ENCODE peak calls at places on chromosome 21, in four cellular contexts. Z is NT2/D1, T is uterus, W is cardiac muscle cell. B is an unnamed sample.
A peak's percentile ranks its signal among the peaks of the same experiment; 100 is the strongest.

GRCh38 chr21:16634522-16634914 is 878.3 kb upstream of the CXADR start:
- DNase-seq in W (peak; percentile 51), Z (peak; percentile 80), T (no peak), B (no peak)

GRCh38 chr21:37587635-37588177 is 221.1 kb downstream of the DYRK1A start:
- DNase-seq in Z (no peak), T (no peak), W (no peak), B (no peak)

GRCh38 chr21:26881504-26882228 is 36.5 kb upstream of the ADAMTS1 start:
- DNase-seq in Z (peak; percentile 15), W (peak; percentile 48), T (no peak), B (no peak)

GRCh38 chr21:31103163-31103562 is 64.9 kb upstream of the KRTAP19-8 start:
- DNase-seq in W (no peak), T (no peak), Z (no peak), B (no peak)

GRCh38 chr21:38037416-38037815 is 121.2 kb upstream of the KCNJ6 start:
- DNase-seq in T (no peak), W (no peak), Z (no peak), B (no peak)

GRCh38 chr21:31612889-31613785 is 46.4 kb upstream of the SOD1 start:
- DNase-seq in T (no peak), Z (no peak), W (no peak), B (no peak)

GRCh38 chr21:41895643-41896493 is 16.7 kb upstream of the PRDM15 start:
- DNase-seq in Z (no peak), T (no peak), W (no peak), B (no peak)

GRCh38 chr21:35319684-35320083 is 270.6 kb upstream of the RUNX1 start:
- DNase-seq in T (no peak), W (no peak), Z (no peak), B (no peak)

GRCh38 chr21:32597205-32597604 is 11.9 kb upstream of the TCP10L start:
- DNase-seq in Z (no peak), T (no peak), W (no peak), B (no peak)

GRCh38 chr21:43342301-43342881 is 84.5 kb downstream of the SIK1 start:
- DNase-seq in W (no peak), Z (no peak), T (no peak), B (no peak)

GRCh38 chr21:36429672-36430546 is 44.7 kb downstream of the CHAF1B start:
- DNase-seq in Z (peak; percentile 69), W (peak; percentile 72), T (peak; percentile 88), B (peak; percentile 82)

GRCh38 chr21:18443686-18444085 is 40.1 kb upstream of the TMPRSS15 start:
- DNase-seq in W (no peak), Z (no peak), T (no peak), B (no peak)

GRCh38 chr21:42569732-42570301 is 56.2 kb downstream of the SLC37A1 start:
- DNase-seq in W (no peak), Z (no peak), T (peak; percentile 2), B (no peak)

GRCh38 chr21:38994014-38994413 is 188.3 kb downstream of the ETS2 start:
- DNase-seq in W (no peak), T (no peak), Z (no peak), B (no peak)

GRCh38 chr21:15774590-15774989 is 44.8 kb downstream of the USP25 start:
- DNase-seq in T (no peak), Z (no peak), W (no peak), B (no peak)

GRCh38 chr21:45334591-45335081 is 46.9 kb upstream of the POFUT2 start:
- DNase-seq in Z (no peak), T (no peak), W (no peak), B (peak; percentile 4)

GRCh38 chr21:45334134-45334533 is 46.4 kb upstream of the POFUT2 start:
- DNase-seq in T (no peak), W (no peak), Z (no peak), B (peak; percentile 2)

GRCh38 chr21:45332415-45332814 is 44.7 kb upstream of the POFUT2 start:
- DNase-seq in T (no peak), W (no peak), Z (no peak), B (peak; percentile 4)

GRCh38 chr21:45332981-45333582 is 45.4 kb upstream of the POFUT2 start:
- DNase-seq in T (no peak), Z (no peak), W (no peak), B (peak; percentile 1)

GRCh38 chr21:45333583-45334121 is 46.0 kb upstream of the POFUT2 start:
- DNase-seq in W (no peak), Z (peak; percentile 47), T (no peak), B (peak; percentile 5)
- H3K36me3 ChIP-seq in W (no peaks in the 10 kb centered on the region), Z (peaks cover 2% of the 10 kb centered on the region), T (no peaks in the 10 kb centered on the region), B (no peaks in the 10 kb centered on the region)

DNA sequence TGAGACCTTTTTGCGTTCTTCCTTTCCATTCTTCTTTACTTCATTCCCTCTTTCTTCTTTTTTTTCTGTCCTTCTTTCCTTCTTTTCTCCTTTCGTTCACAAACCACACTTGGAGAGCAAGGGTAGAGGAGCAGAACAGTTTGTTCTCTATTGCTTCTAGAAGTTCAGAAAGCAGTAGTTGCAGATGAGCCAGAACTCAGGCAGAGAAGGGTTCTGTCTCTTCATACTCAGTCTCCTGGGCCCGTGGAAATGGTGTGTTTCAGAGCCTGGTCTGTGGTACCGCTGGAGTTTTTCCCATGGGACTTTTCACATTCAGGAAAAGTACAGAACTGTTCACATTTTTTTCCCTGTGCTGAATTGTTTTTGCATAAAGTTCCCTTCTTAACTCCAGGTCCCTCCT is 87.0 kb downstream of the ATP5PO start:
- DNase-seq in W (no peak), Z (no peak), T (no peak), B (no peak)
- H3K36me3 ChIP-seq in W (peaks cover 22% of the 10 kb centered on the region), Z (peaks cover 73% of the 10 kb centered on the region), T (no peaks in the 10 kb centered on the region), B (no peaks in the 10 kb centered on the region)

GRCh38 chr21:46544824-46545223 is 60.1 kb downstream of the S100B start:
- DNase-seq in T (no peak), Z (no peak), W (no peak), B (no peak)
- H3K36me3 ChIP-seq in T (no peaks in the 10 kb centered on the region), Z (peaks cover 83% of the 10 kb centered on the region), W (peaks cover 37% of the 10 kb centered on the region), B (peaks cover 58% of the 10 kb centered on the region)

GRCh38 chr21:46585191-46585953 is 19.5 kb downstream of the S100B start:
- DNase-seq in Z (no peak), T (no peak), W (no peak), B (peak; percentile 72)

DNA sequence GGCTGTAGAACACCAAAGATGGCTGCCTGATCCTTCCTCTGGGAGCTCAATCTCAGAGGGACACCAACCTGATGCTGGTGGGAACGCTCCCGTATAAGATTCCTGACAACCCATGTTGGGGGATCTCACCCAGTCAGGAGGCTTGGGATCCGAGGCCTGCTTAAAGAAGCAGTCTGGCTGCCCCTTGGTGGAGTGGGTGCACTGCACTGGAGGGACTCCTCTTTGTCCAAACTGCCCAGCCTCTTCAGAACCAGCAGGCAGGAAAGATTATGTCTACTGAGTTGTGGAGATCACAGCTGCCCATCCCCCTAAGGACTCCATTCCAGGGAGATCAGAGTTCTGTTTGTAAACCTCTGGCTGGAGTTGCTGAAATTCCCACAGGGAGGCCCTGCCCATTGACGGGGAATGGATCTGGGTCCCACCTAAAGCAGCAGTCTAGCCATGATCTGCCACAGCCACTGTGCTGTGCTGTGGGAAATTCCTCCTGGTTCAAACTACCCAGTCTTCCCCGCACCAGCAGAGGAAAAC is 23.0 kb downstream of the S100B start:
- DNase-seq in T (no peak), W (no peak), Z (no peak), B (no peak)
- H3K36me3 ChIP-seq in T (no peaks in the 10 kb centered on the region), W (no peaks in the 10 kb centered on the region), Z (peaks cover 12% of the 10 kb centered on the region), B (no peaks in the 10 kb centered on the region)

GRCh38 chr21:29056538-29057050 is 16.9 kb downstream of the CCT8 start:
- DNase-seq in T (no peak), Z (no peak), W (no peak), B (no peak)

GRCh38 chr21:29053011-29053553 is 20.4 kb downstream of the CCT8 start:
- DNase-seq in Z (no peak), W (no peak), T (no peak), B (no peak)

GRCh38 chr21:29053656-29054055 is 19.8 kb downstream of the CCT8 start:
- DNase-seq in W (no peak), Z (no peak), T (no peak), B (no peak)

GRCh38 chr21:29056005-29056404 is 17.4 kb downstream of the CCT8 start:
- DNase-seq in W (no peak), Z (no peak), T (no peak), B (no peak)

DNA sequence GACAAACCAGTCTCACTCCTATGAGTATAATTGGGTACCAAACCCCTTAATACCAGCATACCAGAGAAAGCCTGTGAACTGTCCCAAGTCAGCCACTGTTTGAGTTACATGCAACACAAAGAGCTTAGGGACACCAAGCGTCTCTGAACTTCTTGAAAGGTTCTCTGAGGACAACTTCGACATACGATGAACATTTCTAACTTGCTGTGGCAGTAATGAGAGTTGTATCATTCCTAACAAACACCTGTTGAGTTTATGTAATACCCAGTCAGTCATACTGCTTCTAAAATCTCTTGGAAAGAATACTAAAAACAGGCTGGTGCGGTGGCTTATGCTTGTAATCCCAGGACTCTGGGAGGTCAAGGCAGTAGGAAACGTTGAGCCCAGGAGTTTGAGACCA is 18.4 kb downstream of the CCT8 start:
- DNase-seq in T (no peak), Z (no peak), W (no peak), B (no peak)
- H3K36me3 ChIP-seq in T (no peaks in the 10 kb centered on the region), Z (peaks cover 91% of the 10 kb centered on the region), W (peaks cover 68% of the 10 kb centered on the region), B (peaks cover 83% of the 10 kb centered on the region)

DNA sequence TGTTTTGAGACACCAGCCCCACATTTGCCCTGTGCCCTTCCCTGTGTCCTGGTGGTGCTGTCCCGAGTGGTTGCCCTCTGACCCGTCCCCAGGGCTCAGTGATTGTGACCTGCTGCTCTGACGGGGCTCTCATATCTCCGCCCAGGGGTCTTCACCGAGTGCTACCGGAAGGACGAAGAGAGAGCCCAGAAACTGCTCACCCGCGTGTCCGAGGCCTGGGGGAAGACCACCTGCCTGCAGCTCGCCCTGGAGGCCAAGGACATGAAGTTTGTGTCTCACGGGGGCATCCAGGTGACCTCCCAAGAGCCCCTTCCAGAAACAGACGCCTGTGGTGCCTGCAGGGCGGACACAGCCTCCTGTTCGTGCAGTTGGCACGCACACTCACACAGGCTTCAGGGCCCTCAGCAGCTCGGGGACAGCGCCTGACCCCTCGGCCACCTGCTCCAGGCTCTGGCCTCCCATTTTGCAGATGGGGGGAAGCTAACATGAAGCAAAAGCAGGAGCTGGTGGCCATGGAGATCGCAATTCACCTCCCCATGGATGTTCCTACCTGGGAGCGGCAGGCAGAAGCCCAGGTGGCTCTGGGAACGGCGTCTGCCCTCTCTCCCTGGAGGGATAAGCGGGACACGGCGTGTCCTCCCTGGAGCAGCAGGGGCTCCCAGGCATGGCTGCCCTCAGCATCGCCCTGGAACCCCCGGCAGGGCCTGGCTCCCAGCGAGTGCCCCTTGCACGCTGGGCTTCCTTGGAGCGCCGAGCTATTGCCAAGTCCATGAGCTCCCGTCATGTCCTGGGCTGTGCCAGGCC is 45.9 kb downstream of the TRPM2 start:
- DNase-seq in W (no peak), Z (no peak), T (no peak), B (no peak)
- H3K36me3 ChIP-seq in W (no peaks in the 10 kb centered on the region), Z (no peaks in the 10 kb centered on the region), T (no peaks in the 10 kb centered on the region), B (no peaks in the 10 kb centered on the region)

DNA sequence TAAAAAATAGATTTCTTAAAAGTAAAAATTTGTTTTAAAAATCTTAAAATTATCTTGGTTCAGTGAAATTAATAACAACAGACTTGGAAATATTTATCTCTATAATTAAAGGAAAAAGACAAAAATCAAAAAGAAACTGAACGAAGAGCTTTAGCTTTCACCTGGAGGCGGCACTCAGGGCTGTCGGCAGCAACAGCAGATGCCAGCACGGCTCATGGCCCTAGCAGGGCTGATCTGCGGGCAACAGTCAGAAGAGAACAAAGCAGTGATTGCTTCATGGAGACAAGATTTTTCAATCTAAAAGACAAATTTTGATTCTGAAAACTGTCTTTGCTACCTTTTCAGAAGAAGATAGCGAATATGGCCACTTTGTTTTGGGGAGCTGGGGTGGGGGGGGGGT is 22.6 kb downstream of the UBE2G2 start:
- DNase-seq in Z (no peak), T (no peak), W (no peak), B (no peak)
- H3K36me3 ChIP-seq in Z (peaks cover 79% of the 10 kb centered on the region), T (no peaks in the 10 kb centered on the region), W (peaks cover 18% of the 10 kb centered on the region), B (peaks cover 56% of the 10 kb centered on the region)

GRCh38 chr21:46555678-46556077 is 49.2 kb downstream of the S100B start:
- DNase-seq in T (no peak), Z (no peak), W (no peak), B (no peak)
- H3K36me3 ChIP-seq in T (no peaks in the 10 kb centered on the region), Z (peaks cover 91% of the 10 kb centered on the region), W (peaks cover 47% of the 10 kb centered on the region), B (peaks cover 21% of the 10 kb centered on the region)